ENCODE peak calls at places on chromosome 20, in nine cellular contexts. G is HCT116, B is stomach, J is breast epithelium, N is H1, Z is prostate gland, I is esophagus muscularis mucosa, P is GM23338, C is K562. V is an unnamed sample.
A peak's percentile ranks its signal among the peaks of the same experiment; 100 is the strongest.

GRCh38 chr20:1830240-1830639 is 65.0 kb upstream of the SIRPA start:
- DNase-seq in G (peak; percentile 56), J (no peak), I (no peak), Z (no peak), C (no peak), N (no peak), B (no peak), P (no peak), V (no peak)

GRCh38 chr20:40251284-40251932 is 437.6 kb downstream of the MAFB start:
- DNase-seq in G (peak; percentile 37), B (no peak), I (peak; percentile 42), Z (no peak), P (peak; percentile 90), J (no peak), C (peak; percentile 51), N (no peak), V (no peak)

GRCh38 chr20:48102821-48103635 is 317.7 kb upstream of the SULF2 start:
- DNase-seq in J (no peak), N (no peak), C (no peak), B (no peak), P (no peak), I (no peak), G (no peak), Z (no peak), V (no peak)

GRCh38 chr20:44691424-44692423 is 23.4 kb upstream of the CCN5 start:
- DNase-seq in G (no peak), N (no peak), Z (no peak), J (no peak), P (no peak), I (no peak), C (no peak), B (no peak), V (no peak)

GRCh38 chr20:5080384-5080877 is 39.3 kb downstream of the PCNA start:
- DNase-seq in N (no peak), B (peak; percentile 46), Z (no peak), I (no peak), J (no peak), C (peak; percentile 12), P (no peak), G (no peak), V (peak; percentile 91)

GRCh38 chr20:46562373-46563169 is 12.1 kb upstream of the OCSTAMP start:
- DNase-seq in N (peak; percentile 50), B (peak; percentile 76), G (peak; percentile 47), I (peak; percentile 95), C (peak; percentile 81), J (peak; percentile 47), Z (peak; percentile 65), P (peak; percentile 90), V (peak; percentile 63)

GRCh38 chr20:20439602-20440001 is 71.7 kb downstream of the INSM1 start:
- DNase-seq in N (no peak), J (no peak), C (no peak), P (no peak), Z (no peak), G (no peak), B (no peak), I (no peak), V (no peak)

GRCh38 chr20:347640-348484 is 951 bp downstream of the NRSN2 start:
- DNase-seq in B (peak; percentile 85), Z (peak; percentile 88), N (peak; percentile 89), J (peak; percentile 80), G (no peak), P (peak; percentile 99), C (peak; percentile 96), I (peak; percentile 96), V (peak; percentile 68)

GRCh38 chr20:46588532-46589509 is 38.4 kb upstream of the OCSTAMP start:
- DNase-seq in G (no peak), P (no peak), Z (no peak), B (no peak), J (no peak), I (no peak), C (no peak), N (no peak), V (no peak)

GRCh38 chr20:33075281-33075680 is 4.2 kb upstream of the BPIFB4 start:
- DNase-seq in G (no peak), B (no peak), Z (no peak), C (no peak), P (no peak), I (no peak), J (no peak), N (no peak), V (no peak)

GRCh38 chr20:62791301-62792181 is 4.7 kb upstream of the MRGBP start:
- DNase-seq in N (peak; percentile 71), B (peak; percentile 82), C (peak; percentile 90), P (peak; percentile 97), I (no peak), J (peak; percentile 67), Z (peak; percentile 58), G (peak; percentile 87), V (peak; percentile 92)

GRCh38 chr20:48616481-48616880 is 211.3 kb downstream of the PREX1 start:
- DNase-seq in J (no peak), P (no peak), G (no peak), B (no peak), I (no peak), N (no peak), C (no peak), Z (no peak), V (no peak)

GRCh38 chr20:34058831-34059230 is 53.2 kb downstream of the EIF2S2 start:
- DNase-seq in B (no peak), Z (no peak), J (no peak), N (no peak), I (no peak), P (no peak), G (no peak), C (no peak), V (no peak)

GRCh38 chr20:52290602-52291001 is 99.0 kb upstream of the ZFP64 start:
- DNase-seq in P (no peak), Z (no peak), B (no peak), C (no peak), J (no peak), N (no peak), I (no peak), G (no peak), V (no peak)

GRCh38 chr20:58746551-58747399 is 54.2 kb downstream of the NPEPL1 start:
- DNase-seq in G (no peak), P (no peak), Z (no peak), C (no peak), I (no peak), N (no peak), B (no peak), J (no peak), V (no peak)

GRCh38 chr20:4726710-4727391 is 5.1 kb downstream of the PRND start:
- DNase-seq in I (no peak), J (no peak), Z (no peak), P (no peak), B (no peak), N (no peak), C (no peak), G (no peak), V (peak; percentile 6)

GRCh38 chr20:38192323-38192885 is 27.3 kb upstream of the TGM2 start:
- DNase-seq in J (no peak), I (no peak), B (no peak), C (no peak), Z (no peak), N (no peak), P (no peak), G (no peak), V (no peak)

GRCh38 chr20:38190166-38190565 is 25.1 kb upstream of the TGM2 start:
- DNase-seq in I (no peak), C (no peak), J (no peak), P (no peak), Z (no peak), N (no peak), G (no peak), B (no peak), V (no peak)

GRCh38 chr20:38191654-38192053 is 26.6 kb upstream of the TGM2 start:
- DNase-seq in I (no peak), B (no peak), C (no peak), P (no peak), J (no peak), Z (no peak), N (no peak), G (no peak), V (peak; percentile 25)

GRCh38 chr20:38193586-38194105 is 28.6 kb upstream of the TGM2 start:
- DNase-seq in I (no peak), C (no peak), G (no peak), Z (no peak), J (no peak), N (no peak), P (no peak), B (no peak), V (no peak)

DNA sequence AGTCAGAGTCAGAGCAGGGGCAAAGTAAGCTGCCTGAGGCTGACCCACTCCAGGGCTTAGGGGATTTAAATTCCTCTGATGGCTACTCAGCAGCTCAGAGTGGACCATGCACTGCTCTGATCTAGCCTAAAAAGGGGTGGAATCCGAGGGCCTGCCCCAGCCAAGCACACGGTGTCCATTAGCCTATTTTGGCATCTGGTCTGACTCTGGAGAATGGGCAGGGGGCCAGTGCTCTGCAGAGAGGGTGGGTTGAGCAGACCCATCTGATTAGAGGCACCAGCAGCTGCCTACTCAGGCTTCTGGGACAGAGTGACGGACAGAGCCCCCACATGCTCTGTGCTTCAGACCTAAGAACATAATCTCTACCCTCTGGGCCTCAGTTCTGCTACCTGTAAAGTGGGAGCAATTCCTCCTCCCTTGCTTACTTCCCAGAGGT is 25.9 kb upstream of the TGM2 start:
- DNase-seq in G (no peak), P (no peak), B (no peak), C (no peak), J (no peak), N (no peak), I (no peak), Z (no peak), V (no peak)
- TF ChIP-seq POLR2AphosphoS5 in G (no peak), P (no peak), B (peak; percentile 39), C (no peak), J (no peak), N (no peak), I (no peak), Z (peak; percentile 38), V (no peak)

GRCh38 chr20:16729080-16729479 is 746 bp upstream of the SNRPB2 start:
- DNase-seq in I (no peak), N (no peak), Z (no peak), J (no peak), C (no peak), P (no peak), B (no peak), G (no peak), V (no peak)
- H3K4me3 ChIP-seq in I (peak overlapping the region; percentile 76), N (peak overlapping the region; percentile 100), Z (no peak overlapping the region), J (peak overlapping the region; percentile 84), C (no peak overlapping the region), P (peak overlapping the region; percentile 97), B (peak overlapping the region; percentile 95), G (peak overlapping the region; percentile 96), V (no peak overlapping the region)

GRCh38 chr20:49697071-49697470 is 16.6 kb downstream of the B4GALT5 start:
- DNase-seq in Z (no peak), N (no peak), G (no peak), I (no peak), P (peak; percentile 49), J (peak; percentile 35), B (peak; percentile 72), C (no peak), V (no peak)
- TF ChIP-seq POLR2AphosphoS5 in Z (no peak), N (no peak), G (no peak), I (no peak), P (no peak), J (no peak), B (no peak), C (no peak), V (no peak)

DNA sequence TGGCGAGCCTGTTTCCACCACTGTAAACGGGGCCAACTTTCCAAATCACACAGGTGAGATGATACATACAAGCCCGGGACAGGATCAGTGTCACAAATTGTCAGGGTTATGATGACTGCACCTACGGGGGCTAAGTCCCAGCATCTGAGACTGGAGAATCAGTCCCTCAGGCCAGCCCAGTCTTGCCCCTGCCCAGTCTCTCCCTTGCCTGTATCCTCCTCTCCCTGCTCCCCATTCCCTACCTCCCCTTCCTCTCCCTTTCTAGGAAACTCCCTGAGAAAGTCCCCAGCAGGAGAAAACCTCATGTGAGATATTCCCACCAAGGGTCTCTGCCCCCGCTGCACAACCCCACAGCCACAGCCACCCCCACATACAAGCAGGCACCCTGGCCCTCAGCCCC is 1.5 kb downstream of the FOXS1 start:
- DNase-seq in N (no peak), I (no peak), J (no peak), C (no peak), P (no peak), G (no peak), Z (no peak), B (no peak), V (no peak)
- H3K4me3 ChIP-seq in N (no peak overlapping the region), I (peak overlapping the region; percentile 31), J (no peak overlapping the region), C (no peak overlapping the region), P (no peak overlapping the region), G (no peak overlapping the region), Z (no peak overlapping the region), B (peak overlapping the region; percentile 15), V (no peak overlapping the region)

V was measured in HL-60.